ENCODE peak calls at places on chromosomes 5 and 9, in seven cellular contexts. U is SK-N-SH; Z is left ventricle myocardium inferior; O is A549; M is spleen; D is CD4-positive, alpha-beta memory T cell; W is brain microvascular endothelial cell. T is an unnamed sample.

GRCh38 chr5:144972317-144972716 is 801.6 kb downstream of the KCTD16 start:
- DNase-seq in U (no peak), Z (no peak), O (no peak), M (no peak), D (no peak), W (peak; percentile 0), T (no peak)

GRCh38 chr9:132068604-132069003 is 11.1 kb downstream of the MED27 start:
- DNase-seq in U (no peak), Z (no peak), O (no peak), M (no peak), D (no peak), W (no peak), T (peak; percentile 58)

GRCh38 chr5:55223219-55223987 is 3.7 kb downstream of the MCIDAS start:
- DNase-seq in U (peak; percentile 63), Z (no peak), O (no peak), M (no peak), D (no peak), W (no peak), T (no peak)

GRCh38 chr5:14168793-14169262 is 25.7 kb downstream of the TRIO start:
- DNase-seq in U (no peak), Z (no peak), O (no peak), M (no peak), D (no peak), W (no peak), T (no peak)

GRCh38 chr9:93183663-93184438 is at the start of gene WNK2:
- DNase-seq in U (peak; percentile 96), Z (no peak), O (peak; percentile 76), M (no peak), D (peak; percentile 43), W (no peak), T (peak; percentile 43)

GRCh38 chr5:61525573-61526142 is 193.6 kb downstream of the ZSWIM6 start:
- DNase-seq in U (no peak), Z (no peak), O (no peak), M (no peak), D (no peak), W (peak; percentile 35), T (no peak)

GRCh38 chr5:122515709-122516431 is 203.8 kb downstream of the SNCAIP start:
- DNase-seq in U (peak; percentile 71), Z (no peak), O (peak; percentile 50), M (no peak), D (no peak), W (peak; percentile 69), T (no peak)

GRCh38 chr9:105401651-105402050 is 46.2 kb upstream of the FSD1L start:
- DNase-seq in U (no peak), Z (no peak), O (no peak), M (no peak), D (no peak), W (peak; percentile 26), T (no peak)

GRCh38 chr9:85444243-85444642 is 297.5 kb downstream of the AGTPBP1 start:
- DNase-seq in U (no peak), Z (no peak), O (no peak), M (no peak), D (no peak), W (no peak), T (no peak)

GRCh38 chr9:37029304-37029775 is 4.7 kb downstream of the PAX5 start:
- DNase-seq in U (no peak), Z (no peak), O (no peak), M (peak; percentile 84), D (no peak), W (no peak), T (no peak)

DNA sequence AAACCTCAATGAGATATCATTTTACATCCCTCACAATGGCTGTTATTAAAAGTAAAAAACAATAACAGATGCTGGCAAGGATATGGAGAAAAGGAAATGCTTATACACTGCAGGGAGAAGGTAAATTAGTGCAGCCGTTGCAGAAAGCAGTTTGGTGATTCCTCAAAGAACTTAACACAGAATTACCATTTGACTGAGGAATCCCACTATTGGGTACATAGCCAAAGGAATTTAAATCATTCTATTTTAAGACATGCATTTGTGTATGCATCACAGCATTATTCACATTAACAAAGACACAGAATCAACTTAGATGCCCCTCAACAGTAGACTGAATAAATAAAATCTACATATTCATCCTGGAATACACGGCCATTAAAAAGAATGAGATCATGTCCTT is 510.0 kb upstream of the CDH9 start:
- DNase-seq in U (no peak), Z (no peak), O (no peak), M (no peak), D (no peak), W (no peak), T (no peak)
- H3K27ac ChIP-seq in U (no peak overlapping the region), Z (no peak overlapping the region), O (no peak overlapping the region), M (no peak overlapping the region), D (no peak overlapping the region), W (no peak overlapping the region), T (no peak overlapping the region)

DNA sequence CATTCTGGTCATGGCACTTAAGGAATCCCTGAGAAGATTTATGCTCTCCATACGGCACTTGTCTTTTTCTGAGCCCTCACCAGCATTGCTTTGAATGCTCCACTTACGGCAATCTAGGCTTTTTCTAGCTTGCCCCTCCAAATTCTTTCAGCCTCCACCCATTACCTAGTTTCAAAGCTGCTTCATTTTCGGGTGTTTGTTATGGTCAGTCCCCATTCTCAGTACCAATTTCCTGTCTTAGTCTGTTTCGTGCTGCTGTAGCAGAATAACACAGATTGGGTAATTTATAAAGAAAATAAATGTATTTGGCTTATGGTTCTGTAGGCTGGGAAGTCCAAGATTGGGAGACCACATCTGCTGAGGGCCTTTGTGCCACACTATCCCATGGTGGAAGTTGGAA is 42.0 kb downstream of the ARHGEF28 start:
- DNase-seq in U (no peak), Z (no peak), O (no peak), M (no peak), D (no peak), W (no peak), T (no peak)
- H3K27ac ChIP-seq in U (no peak overlapping the region), Z (no peak overlapping the region), O (peak overlapping the region; percentile 45), M (no peak overlapping the region), D (no peak overlapping the region), W (no peak overlapping the region), T (no peak overlapping the region)

GRCh38 chr9:127557466-127557869 is 54.6 kb upstream of the STXBP1 start:
- DNase-seq in U (peak; percentile 91), Z (no peak), O (no peak), M (no peak), D (no peak), W (no peak), T (no peak)

GRCh38 chr9:127554966-127555829 is 56.9 kb upstream of the STXBP1 start:
- DNase-seq in U (no peak), Z (no peak), O (no peak), M (no peak), D (no peak), W (no peak), T (no peak)

GRCh38 chr9:127557998-127558546 is 54.0 kb upstream of the STXBP1 start:
- DNase-seq in U (no peak), Z (no peak), O (no peak), M (no peak), D (no peak), W (no peak), T (no peak)

GRCh38 chr9:127555830-127556820 is 56.0 kb upstream of the STXBP1 start:
- DNase-seq in U (no peak), Z (peak; percentile 58), O (peak; percentile 96), M (no peak), D (peak; percentile 45), W (peak; percentile 94), T (no peak)

GRCh38 chr9:127556871-127557270 is 55.2 kb upstream of the STXBP1 start:
- DNase-seq in U (no peak), Z (no peak), O (no peak), M (no peak), D (no peak), W (no peak), T (no peak)
- H3K27ac ChIP-seq in U (peak overlapping the region; percentile 94), Z (peak overlapping the region; percentile 84), O (peak overlapping the region; percentile 92), M (peak overlapping the region; percentile 78), D (peak overlapping the region; percentile 40), W (no peak overlapping the region), T (no peak overlapping the region)

DNA sequence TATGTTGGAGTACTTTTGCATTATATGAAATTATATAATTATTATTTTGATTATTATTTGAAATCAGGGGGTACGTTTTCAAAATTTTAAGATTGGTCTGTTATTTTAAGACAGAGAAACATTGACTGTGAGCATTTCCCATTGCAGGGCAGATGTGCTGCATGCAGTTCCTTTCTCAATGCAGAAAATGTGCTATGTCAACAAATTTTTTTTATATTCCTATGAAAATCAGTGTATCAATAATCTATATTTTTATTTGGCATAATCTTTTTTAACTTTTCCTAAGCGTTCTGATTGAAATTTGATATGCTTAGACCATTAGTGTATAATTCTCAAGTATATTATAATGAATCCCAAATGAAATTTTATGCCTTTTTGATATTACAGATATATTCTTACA is 41.8 kb upstream of the LRRC70 start:
- DNase-seq in U (no peak), Z (no peak), O (no peak), M (no peak), D (no peak), W (no peak), T (no peak)
- H3K27ac ChIP-seq in U (no peak overlapping the region), Z (no peak overlapping the region), O (no peak overlapping the region), M (no peak overlapping the region), D (no peak overlapping the region), W (no peak overlapping the region), T (no peak overlapping the region)

GRCh38 chr9:98108540-98109031 is 10.4 kb downstream of the TRIM14 start:
- DNase-seq in U (no peak), Z (no peak), O (no peak), M (no peak), D (peak; percentile 66), W (no peak), T (no peak)
- H3K27ac ChIP-seq in U (no peak overlapping the region), Z (no peak overlapping the region), O (no peak overlapping the region), M (peak overlapping the region; percentile 92), D (peak overlapping the region; percentile 63), W (no peak overlapping the region), T (peak overlapping the region; percentile 55)

DNA sequence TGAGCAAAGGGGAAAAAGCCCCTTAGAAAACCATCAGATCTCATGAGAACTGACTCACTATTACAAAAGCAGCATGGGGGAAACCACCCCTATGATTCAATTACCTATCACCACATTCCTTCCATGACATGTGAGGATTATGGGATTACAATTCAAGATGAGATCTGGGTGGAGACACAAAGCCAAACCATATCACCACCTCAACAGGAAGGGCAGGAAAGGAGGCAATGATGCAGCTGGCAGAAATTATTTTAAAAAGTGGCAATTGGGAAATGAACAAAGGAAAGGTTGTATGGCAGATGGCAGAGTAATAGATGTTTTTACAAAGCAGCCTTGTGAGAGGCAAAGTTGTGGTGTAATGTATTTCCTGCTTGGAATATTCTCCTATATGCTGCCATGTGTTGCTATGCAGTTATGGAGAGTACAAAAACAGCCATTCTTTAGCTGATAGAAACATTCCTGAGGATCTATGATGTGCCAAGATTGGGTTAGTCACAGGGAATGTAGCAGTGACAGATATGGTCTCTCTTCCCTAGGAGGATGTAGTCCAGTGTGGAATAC is 138.8 kb downstream of the SMC2 start:
- DNase-seq in U (no peak), Z (no peak), O (no peak), M (no peak), D (no peak), W (peak; percentile 87), T (no peak)
- H3K27ac ChIP-seq in U (peak overlapping the region; percentile 73), Z (no peak overlapping the region), O (no peak overlapping the region), M (no peak overlapping the region), D (no peak overlapping the region), W (peak overlapping the region; percentile 80), T (no peak overlapping the region)

T was measured in caudate nucleus.